ENCODE peak calls at places on chromosomes 5 and 9, in seven cellular contexts. One of them, this sample, is unnamed.

GRCh38 chr9:89137548-89138462 is 40.8 kb downstream of the SHC3 start:
- DNase-seq in H9: no peak
- DNase-seq in choroid plexus epithelial cell: peak
- DNase-seq in Panc1: no peak
- DNase-seq in left lung: no peak
- DNase-seq in fibroblast of lung: peak
- DNase-seq in mucosa of descending colon: peak
- DNase-seq in this sample: peak

GRCh38 chr5:89168766-89169165 is 285.8 kb upstream of the MEF2C start:
- DNase-seq in fibroblast of lung: no peak
- DNase-seq in H9: no peak
- DNase-seq in left lung: no peak
- DNase-seq in choroid plexus epithelial cell: no peak
- DNase-seq in mucosa of descending colon: no peak
- DNase-seq in Panc1: no peak
- DNase-seq in this sample: no peak

GRCh38 chr5:66807743-66808142 is 211.6 kb downstream of the MAST4 start:
- DNase-seq in left lung: no peak
- DNase-seq in choroid plexus epithelial cell: peak
- DNase-seq in H9: no peak
- DNase-seq in fibroblast of lung: peak
- DNase-seq in mucosa of descending colon: peak
- DNase-seq in Panc1: no peak
- DNase-seq in this sample: peak

GRCh38 chr5:86679529-86679928 is 61.8 kb downstream of the COX7C start:
- DNase-seq in H9: no peak
- DNase-seq in mucosa of descending colon: peak
- DNase-seq in Panc1: peak
- DNase-seq in fibroblast of lung: peak
- DNase-seq in left lung: no peak
- DNase-seq in choroid plexus epithelial cell: peak
- DNase-seq in this sample: peak

GRCh38 chr9:99274016-99274415 is 51.9 kb downstream of the SEC61B start:
- DNase-seq in choroid plexus epithelial cell: no peak
- DNase-seq in Panc1: no peak
- DNase-seq in mucosa of descending colon: no peak
- DNase-seq in left lung: no peak
- DNase-seq in fibroblast of lung: no peak
- DNase-seq in H9: no peak
- DNase-seq in this sample: no peak

GRCh38 chr5:69202497-69202896 is 13.1 kb downstream of the CENPH start:
- DNase-seq in H9: no peak
- DNase-seq in left lung: no peak
- DNase-seq in mucosa of descending colon: no peak
- DNase-seq in choroid plexus epithelial cell: peak
- DNase-seq in Panc1: no peak
- DNase-seq in fibroblast of lung: peak
- DNase-seq in this sample: no peak

GRCh38 chr9:136644593-136645342 is 17.9 kb upstream of the EGFL7 start:
- DNase-seq in H9: peak
- DNase-seq in fibroblast of lung: no peak
- DNase-seq in left lung: peak
- DNase-seq in mucosa of descending colon: peak
- DNase-seq in Panc1: no peak
- DNase-seq in choroid plexus epithelial cell: peak
- DNase-seq in this sample: no peak

GRCh38 chr9:95770653-95771131 is 104.8 kb upstream of the ERCC6L2 start:
- DNase-seq in choroid plexus epithelial cell: no peak
- DNase-seq in left lung: no peak
- DNase-seq in fibroblast of lung: peak
- DNase-seq in H9: no peak
- DNase-seq in Panc1: no peak
- DNase-seq in mucosa of descending colon: no peak
- DNase-seq in this sample: no peak

GRCh38 chr5:36090033-36090432 is 23.4 kb upstream of the UGT3A2 start:
- DNase-seq in H9: peak
- DNase-seq in choroid plexus epithelial cell: peak
- DNase-seq in mucosa of descending colon: peak
- DNase-seq in fibroblast of lung: peak
- DNase-seq in left lung: no peak
- DNase-seq in Panc1: no peak
- DNase-seq in this sample: peak

GRCh38 chr5:23139338-23140171 is 286.4 kb upstream of the CDH12 start:
- DNase-seq in mucosa of descending colon: no peak
- DNase-seq in choroid plexus epithelial cell: peak
- DNase-seq in H9: no peak
- DNase-seq in fibroblast of lung: no peak
- DNase-seq in left lung: no peak
- DNase-seq in Panc1: no peak
- DNase-seq in this sample: peak

GRCh38 chr9:72401396-72401795 is 36.4 kb upstream of the ZFAND5 start:
- DNase-seq in mucosa of descending colon: no peak
- DNase-seq in H9: no peak
- DNase-seq in Panc1: no peak
- DNase-seq in left lung: no peak
- DNase-seq in fibroblast of lung: no peak
- DNase-seq in choroid plexus epithelial cell: no peak
- DNase-seq in this sample: no peak

GRCh38 chr9:136047076-136047774 is 47.9 kb downstream of the NACC2 start:
- DNase-seq in Panc1: no peak
- DNase-seq in choroid plexus epithelial cell: no peak
- DNase-seq in mucosa of descending colon: no peak
- DNase-seq in fibroblast of lung: no peak
- DNase-seq in H9: no peak
- DNase-seq in left lung: no peak
- DNase-seq in this sample: no peak

GRCh38 chr5:134943547-134943946 is 24.2 kb upstream of the CATSPER3 start:
- DNase-seq in mucosa of descending colon: no peak
- DNase-seq in H9: no peak
- DNase-seq in left lung: no peak
- DNase-seq in Panc1: no peak
- DNase-seq in fibroblast of lung: no peak
- DNase-seq in choroid plexus epithelial cell: no peak
- DNase-seq in this sample: no peak

GRCh38 chr9:98330831-98331230 is 75.4 kb upstream of the TBC1D2 start:
- DNase-seq in fibroblast of lung: peak
- DNase-seq in choroid plexus epithelial cell: peak
- DNase-seq in Panc1: no peak
- DNase-seq in H9: no peak
- DNase-seq in mucosa of descending colon: no peak
- DNase-seq in left lung: no peak
- DNase-seq in this sample: no peak

GRCh38 chr9:131748411-131748955 is 8.6 kb upstream of the RAPGEF1 start:
- DNase-seq in Panc1: no peak
- DNase-seq in mucosa of descending colon: no peak
- DNase-seq in H9: no peak
- DNase-seq in fibroblast of lung: no peak
- DNase-seq in choroid plexus epithelial cell: no peak
- DNase-seq in left lung: no peak
- DNase-seq in this sample: no peak

GRCh38 chr5:146447734-146448380 is 724 bp downstream of the TCERG1 start:
- DNase-seq in H9: no peak
- DNase-seq in Panc1: no peak
- DNase-seq in choroid plexus epithelial cell: peak
- DNase-seq in left lung: no peak
- DNase-seq in mucosa of descending colon: peak
- DNase-seq in fibroblast of lung: peak
- DNase-seq in this sample: peak

GRCh38 chr5:146446861-146447733 is at the start of gene TCERG1:
- DNase-seq in Panc1: peak
- DNase-seq in H9: peak
- DNase-seq in fibroblast of lung: peak
- DNase-seq in mucosa of descending colon: peak
- DNase-seq in left lung: peak
- DNase-seq in choroid plexus epithelial cell: peak
- DNase-seq in this sample: peak

GRCh38 chr5:146448783-146449519 is 1.8 kb downstream of the TCERG1 start:
- DNase-seq in Panc1: no peak
- DNase-seq in choroid plexus epithelial cell: no peak
- DNase-seq in H9: no peak
- DNase-seq in left lung: no peak
- DNase-seq in fibroblast of lung: no peak
- DNase-seq in mucosa of descending colon: no peak
- DNase-seq in this sample: no peak

GRCh38 chr5:146451411-146451810 is 4.3 kb downstream of the TCERG1 start:
- DNase-seq in left lung: no peak
- DNase-seq in fibroblast of lung: no peak
- DNase-seq in Panc1: no peak
- DNase-seq in H9: no peak
- DNase-seq in mucosa of descending colon: no peak
- DNase-seq in choroid plexus epithelial cell: no peak
- DNase-seq in this sample: no peak
- TF ChIP-seq CTCF in left lung: no peak
- TF ChIP-seq CTCF in fibroblast of lung: no peak
- TF ChIP-seq CTCF in Panc1: peak
- TF ChIP-seq CTCF in H9: peak
- TF ChIP-seq CTCF in mucosa of descending colon: no peak
- TF ChIP-seq CTCF in choroid plexus epithelial cell: peak
- TF ChIP-seq CTCF in this sample: peak

DNA sequence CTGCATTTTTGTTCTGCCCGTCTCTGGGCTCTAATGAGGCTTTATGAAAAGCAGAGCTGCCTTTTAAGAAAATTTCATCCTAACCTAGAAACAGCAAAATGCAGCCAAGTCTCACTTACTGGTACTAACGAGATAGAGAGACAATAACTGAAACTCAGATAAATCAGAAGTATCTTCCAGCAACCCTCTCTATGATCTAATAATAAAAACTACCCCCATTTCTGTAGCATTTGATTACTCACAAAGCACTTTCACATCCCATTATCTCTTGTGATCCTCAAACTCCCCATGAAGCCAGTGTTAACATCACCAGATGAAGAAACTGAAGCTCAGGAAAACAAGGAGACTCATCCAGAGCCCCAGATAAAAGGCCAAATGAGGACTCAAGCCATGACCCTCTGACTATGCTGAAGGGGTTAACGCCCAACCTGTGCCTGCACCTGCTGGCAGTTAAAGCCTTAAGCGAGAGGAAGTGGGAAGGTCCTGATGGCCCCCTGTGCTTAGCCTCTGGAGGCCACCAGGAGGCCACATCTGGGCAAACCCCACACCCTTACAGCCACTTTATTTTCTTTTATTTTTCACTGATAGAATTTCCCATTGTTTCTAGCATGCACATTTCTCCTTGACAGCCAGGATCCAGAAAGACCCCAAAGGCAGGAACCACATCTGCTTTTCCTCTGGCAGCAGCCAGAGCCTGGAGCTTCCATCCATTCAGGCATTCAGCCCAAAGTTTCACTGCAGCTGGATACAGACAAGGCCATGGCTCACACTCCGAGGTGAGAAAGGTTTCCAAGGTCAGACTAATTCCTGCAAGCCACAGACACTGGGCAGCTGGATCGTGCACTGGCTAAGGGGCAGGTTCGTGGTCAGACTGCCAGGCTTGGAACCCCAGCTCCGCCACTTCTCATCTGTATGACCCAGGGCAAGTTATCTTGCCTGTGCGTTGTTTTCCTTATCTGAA is 37.2 kb downstream of the SPOCK1 start:
- DNase-seq in choroid plexus epithelial cell: no peak
- DNase-seq in fibroblast of lung: no peak
- DNase-seq in H9: peak
- DNase-seq in left lung: no peak
- DNase-seq in mucosa of descending colon: no peak
- DNase-seq in Panc1: no peak
- DNase-seq in this sample: no peak
- TF ChIP-seq CTCF in choroid plexus epithelial cell: no peak
- TF ChIP-seq CTCF in fibroblast of lung: no peak
- TF ChIP-seq CTCF in H9: peak
- TF ChIP-seq CTCF in left lung: no peak
- TF ChIP-seq CTCF in mucosa of descending colon: no peak
- TF ChIP-seq CTCF in Panc1: no peak
- TF ChIP-seq CTCF in this sample: no peak

DNA sequence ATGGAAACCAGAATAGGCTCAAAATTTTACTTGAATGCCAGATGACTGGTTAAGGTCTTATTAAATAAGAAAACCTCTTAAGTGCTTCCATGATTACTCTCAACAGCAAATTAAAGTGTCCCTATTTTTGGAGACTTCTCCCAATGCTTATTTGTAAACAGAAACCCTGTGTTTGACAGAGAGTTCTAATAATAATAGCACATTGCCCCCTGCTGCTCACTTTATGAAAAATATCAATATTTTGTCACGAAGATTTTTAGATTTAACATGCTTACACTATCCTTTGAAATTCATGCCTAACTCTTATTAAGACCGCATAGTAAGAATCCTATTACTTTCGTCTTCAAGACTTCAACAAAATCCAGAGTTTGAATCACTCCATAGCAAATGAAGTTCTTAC is 75.4 kb upstream of the PRRC1 start:
- DNase-seq in fibroblast of lung: no peak
- DNase-seq in Panc1: no peak
- DNase-seq in choroid plexus epithelial cell: peak
- DNase-seq in mucosa of descending colon: no peak
- DNase-seq in H9: no peak
- DNase-seq in left lung: no peak
- DNase-seq in this sample: peak
- TF ChIP-seq CTCF in fibroblast of lung: peak
- TF ChIP-seq CTCF in Panc1: peak
- TF ChIP-seq CTCF in choroid plexus epithelial cell: peak
- TF ChIP-seq CTCF in mucosa of descending colon: no peak
- TF ChIP-seq CTCF in H9: peak
- TF ChIP-seq CTCF in left lung: no peak
- TF ChIP-seq CTCF in this sample: peak

GRCh38 chr5:122707796-122708195 is 67.1 kb upstream of the SNX2 start:
- DNase-seq in Panc1: no peak
- DNase-seq in choroid plexus epithelial cell: no peak
- DNase-seq in fibroblast of lung: no peak
- DNase-seq in left lung: no peak
- DNase-seq in mucosa of descending colon: no peak
- DNase-seq in H9: no peak
- DNase-seq in this sample: no peak
- TF ChIP-seq CTCF in Panc1: no peak
- TF ChIP-seq CTCF in choroid plexus epithelial cell: no peak
- TF ChIP-seq CTCF in fibroblast of lung: no peak
- TF ChIP-seq CTCF in left lung: no peak
- TF ChIP-seq CTCF in mucosa of descending colon: no peak
- TF ChIP-seq CTCF in H9: no peak
- TF ChIP-seq CTCF in this sample: no peak

DNA sequence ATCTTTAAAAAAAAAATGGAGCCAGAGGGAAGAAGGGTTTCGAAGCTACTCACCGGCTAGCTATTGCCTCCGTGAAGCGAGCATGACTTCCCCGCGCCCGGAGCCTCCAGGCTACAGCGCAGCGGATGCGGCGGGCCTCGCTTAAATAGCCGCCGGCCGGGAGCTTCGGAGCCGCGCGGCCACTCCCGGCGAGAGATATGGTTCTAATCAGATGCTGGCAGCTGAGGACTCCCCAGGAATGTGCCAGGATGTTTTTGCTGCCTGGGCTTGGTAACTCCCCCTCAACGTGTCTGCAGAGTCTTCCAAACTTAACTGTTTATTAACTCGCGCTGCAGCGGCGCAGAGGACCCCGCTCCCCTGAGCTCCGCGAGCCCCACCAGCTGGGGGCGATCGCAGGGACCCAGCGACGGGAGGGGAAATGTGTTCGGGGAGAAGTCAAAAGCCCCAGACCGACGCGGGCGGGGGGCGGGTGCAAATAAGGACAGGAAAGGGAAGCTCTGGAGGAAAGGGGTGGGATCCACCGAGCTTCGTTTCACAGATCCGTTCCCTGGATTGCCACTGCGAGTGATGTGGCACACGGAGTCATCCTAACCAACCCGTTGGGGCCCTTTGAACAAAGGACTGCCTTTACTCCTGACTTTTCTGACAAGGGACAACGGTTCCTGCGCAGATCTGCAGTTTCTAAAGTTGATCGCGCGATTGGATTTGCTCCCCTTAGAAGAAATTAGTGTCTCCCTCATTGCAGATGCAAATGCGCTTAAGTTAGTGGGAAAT is at the start of gene DAB2:
- DNase-seq in fibroblast of lung: peak
- DNase-seq in H9: peak
- DNase-seq in left lung: peak
- DNase-seq in choroid plexus epithelial cell: peak
- DNase-seq in mucosa of descending colon: peak
- DNase-seq in Panc1: no peak
- DNase-seq in this sample: peak
- TF ChIP-seq CTCF in fibroblast of lung: peak
- TF ChIP-seq CTCF in H9: peak
- TF ChIP-seq CTCF in left lung: peak
- TF ChIP-seq CTCF in choroid plexus epithelial cell: peak
- TF ChIP-seq CTCF in mucosa of descending colon: peak
- TF ChIP-seq CTCF in Panc1: peak
- TF ChIP-seq CTCF in this sample: peak